ENCODE peak calls at places on chromosome 11, in seven cellular contexts. H is stomach, Y is transverse colon, J is uterus, X is Calu3, W is A172, O is adrenal gland. I is an unnamed sample.
A peak's percentile ranks its signal among the peaks of the same experiment; 100 is the strongest.

GRCh38 chr11:1532606-1533341 is 39.3 kb downstream of the DUSP8 start:
- DNase-seq in H (no peak), Y (no peak), J (no peak), X (no peak), W (no peak), O (no peak), I (no peak)

GRCh38 chr11:10906521-10906920 is 48.7 kb upstream of the ZBED5 start:
- DNase-seq in H (no peak), Y (no peak), J (no peak), X (no peak), W (peak; percentile 40), O (no peak), I (no peak)

GRCh38 chr11:110809800-110810199 is 97.6 kb upstream of the ARHGAP20 start:
- DNase-seq in H (no peak), Y (no peak), J (no peak), X (no peak), W (no peak), O (no peak), I (no peak)

GRCh38 chr11:117868815-117869642 is 7.4 kb downstream of the FXYD6 start:
- DNase-seq in H (no peak), Y (no peak), J (no peak), X (no peak), W (no peak), O (no peak), I (no peak)

GRCh38 chr11:104891135-104891534 is 7.1 kb downstream of the CASP12 start:
- DNase-seq in H (no peak), Y (no peak), J (no peak), X (no peak), W (no peak), O (no peak), I (no peak)

GRCh38 chr11:61911701-61912529 is 5.5 kb downstream of the RAB3IL1 start:
- DNase-seq in H (no peak), Y (no peak), J (peak; percentile 17), X (no peak), W (no peak), O (no peak), I (peak; percentile 35)

GRCh38 chr11:60389279-60389910 is 6.9 kb upstream of the MS4A14 start:
- DNase-seq in H (no peak), Y (no peak), J (no peak), X (no peak), W (no peak), O (no peak), I (no peak)

GRCh38 chr11:66580803-66581202 is 12.1 kb downstream of the CCDC87 start:
- DNase-seq in H (no peak), Y (no peak), J (no peak), X (no peak), W (no peak), O (no peak), I (no peak)

GRCh38 chr11:91173701-91174100 is 950.9 kb upstream of the CHORDC1 start:
- DNase-seq in H (no peak), Y (no peak), J (no peak), X (no peak), W (peak; percentile 1), O (no peak), I (no peak)

GRCh38 chr11:57529012-57529411 is 1.5 kb downstream of the TIMM10 start:
- DNase-seq in H (no peak), Y (no peak), J (no peak), X (no peak), W (no peak), O (no peak), I (no peak)

GRCh38 chr11:8065031-8065430 is 16.0 kb upstream of the TUB start:
- DNase-seq in H (no peak), Y (no peak), J (no peak), X (no peak), W (no peak), O (no peak), I (no peak)

GRCh38 chr11:130816516-130816915 is 99.8 kb downstream of the SNX19 start:
- DNase-seq in H (no peak), Y (no peak), J (no peak), X (peak; percentile 15), W (no peak), O (no peak), I (no peak)

GRCh38 chr11:19552100-19552499 is 160.5 kb upstream of the NAV2 start:
- DNase-seq in H (no peak), Y (no peak), J (no peak), X (no peak), W (no peak), O (no peak), I (no peak)

GRCh38 chr11:34668583-34669053 is 47.7 kb downstream of the EHF start:
- DNase-seq in H (no peak), Y (no peak), J (no peak), X (no peak), W (no peak), O (no peak), I (no peak)

GRCh38 chr11:36945384-36945783 is 347.3 kb upstream of the RAG2 start:
- DNase-seq in H (no peak), Y (no peak), J (no peak), X (no peak), W (no peak), O (no peak), I (no peak)

GRCh38 chr11:76156971-76157427 is 49.3 kb downstream of the WNT11 start:
- DNase-seq in H (no peak), Y (no peak), J (no peak), X (no peak), W (no peak), O (no peak), I (no peak)

GRCh38 chr11:32312865-32313403 is 122.4 kb downstream of the WT1 start:
- DNase-seq in H (no peak), Y (peak; percentile 7), J (peak; percentile 70), X (peak; percentile 60), W (peak; percentile 88), O (peak; percentile 75), I (peak; percentile 64)

GRCh38 chr11:68365943-68366435 is 53.6 kb downstream of the LRP5 start:
- DNase-seq in H (no peak), Y (no peak), J (no peak), X (no peak), W (no peak), O (no peak), I (no peak)

I was measured in testis.